ENCODE peak calls at places on chromosomes 7 and 10, in eight cellular contexts. I is stomach, C is breast epithelium, S is prostate gland, V is HCT116, Z is transverse colon, F is GM12891, L is GM12878. N is an unnamed sample.
A peak's percentile ranks its signal among the peaks of the same experiment; 100 is the strongest.

GRCh38 chr10:2929457-2929856 is 137.9 kb upstream of the PFKP start:
- DNase-seq in L (no peak), C (no peak), I (no peak), Z (no peak), V (no peak), F (no peak), S (no peak), N (no peak)

GRCh38 chr10:58512470-58513188 is at the start of gene BICC1:
- DNase-seq in I (no peak), F (no peak), L (no peak), Z (peak; percentile 33), S (peak; percentile 31), V (no peak), C (peak; percentile 19), N (peak; percentile 79)

GRCh38 chr7:92955081-92955480 is 118.7 kb upstream of the CDK6 start:
- DNase-seq in F (no peak), C (no peak), S (no peak), Z (no peak), L (no peak), I (no peak), V (no peak), N (no peak)

GRCh38 chr10:15868006-15868405 is 7.7 kb upstream of the MINDY3 start:
- DNase-seq in V (no peak), Z (no peak), C (no peak), I (no peak), L (no peak), F (no peak), S (no peak), N (no peak)

GRCh38 chr7:54581511-54581910 is 39.3 kb downstream of the VSTM2A start:
- DNase-seq in Z (no peak), F (no peak), S (no peak), L (no peak), C (no peak), V (no peak), I (no peak), N (no peak)

GRCh38 chr7:41030673-41031072 is 672.2 kb downstream of the INHBA start:
- DNase-seq in Z (no peak), C (no peak), L (no peak), F (no peak), I (no peak), S (no peak), V (no peak), N (no peak)

GRCh38 chr10:31147220-31147608 is 115.5 kb upstream of the ZNF438 start:
- DNase-seq in I (no peak), Z (no peak), L (no peak), C (no peak), F (no peak), S (no peak), V (peak; percentile 26), N (no peak)

GRCh38 chr7:4271716-4272015 is 410.4 kb upstream of the FOXK1 start:
- DNase-seq in Z (no peak), V (no peak), S (no peak), F (no peak), I (no peak), L (no peak), C (no peak), N (peak; percentile 51)

GRCh38 chr7:90958669-90959068 is 305.6 kb upstream of the FZD1 start:
- DNase-seq in F (no peak), C (no peak), I (no peak), S (no peak), Z (no peak), V (no peak), L (no peak), N (no peak)

GRCh38 chr7:111363099-111363498 is 199.2 kb downstream of the IMMP2L start:
- DNase-seq in V (no peak), Z (no peak), F (no peak), C (no peak), S (no peak), I (no peak), L (no peak), N (no peak)

GRCh38 chr7:33494473-33494872 is 365.1 kb downstream of the BBS9 start:
- DNase-seq in S (no peak), L (no peak), F (no peak), I (no peak), V (no peak), Z (no peak), C (no peak), N (no peak)

GRCh38 chr10:101467286-101467770 is 113.4 kb downstream of the BTRC start:
- DNase-seq in Z (no peak), F (peak; percentile 39), S (peak; percentile 46), L (peak; percentile 23), I (no peak), C (peak; percentile 40), V (peak; percentile 76), N (no peak)

GRCh38 chr7:16421333-16422099 is at the start of gene CRPPA:
- DNase-seq in C (peak; percentile 64), L (no peak), F (no peak), I (no peak), S (peak; percentile 48), Z (peak; percentile 36), V (no peak), N (peak; percentile 84)

GRCh38 chr7:69276011-69276729 is 322.1 kb upstream of the AUTS2 start:
- DNase-seq in L (no peak), I (no peak), Z (no peak), F (no peak), V (no peak), C (no peak), S (no peak), N (no peak)

GRCh38 chr7:80614911-80615310 is 23.5 kb upstream of the CD36 start:
- DNase-seq in I (no peak), F (no peak), Z (no peak), V (no peak), C (no peak), S (no peak), L (no peak), N (no peak)

GRCh38 chr10:20254078-20254477 is 437.8 kb downstream of the PLXDC2 start:
- DNase-seq in I (no peak), S (no peak), C (no peak), L (no peak), V (no peak), F (no peak), Z (no peak), N (no peak)

GRCh38 chr10:132666733-132667612 is 119.0 kb downstream of the NKX6-2 start:
- DNase-seq in S (no peak), F (no peak), C (no peak), V (no peak), L (no peak), Z (no peak), I (no peak), N (peak; percentile 20)

GRCh38 chr10:35449944-35450343 is 113.6 kb downstream of the CCNY start:
- DNase-seq in L (no peak), Z (no peak), V (no peak), S (no peak), F (no peak), I (no peak), C (no peak), N (no peak)

GRCh38 chr7:75967573-75967997 is 26.8 kb downstream of the TMEM120A start:
- DNase-seq in F (no peak), S (no peak), I (no peak), V (no peak), L (no peak), Z (no peak), C (no peak), N (peak; percentile 70)

GRCh38 chr7:75968012-75968411 is 26.4 kb downstream of the TMEM120A start:
- DNase-seq in Z (no peak), C (no peak), I (no peak), V (no peak), L (no peak), S (no peak), F (no peak), N (peak; percentile 75)

GRCh38 chr7:75968561-75969001 is 25.8 kb downstream of the TMEM120A start:
- DNase-seq in F (no peak), L (no peak), Z (no peak), V (no peak), I (no peak), S (no peak), C (no peak), N (peak; percentile 58)

GRCh38 chr7:75969704-75970498 is 24.5 kb downstream of the TMEM120A start:
- DNase-seq in F (no peak), Z (no peak), I (no peak), S (no peak), V (no peak), C (no peak), L (no peak), N (peak; percentile 59)

DNA sequence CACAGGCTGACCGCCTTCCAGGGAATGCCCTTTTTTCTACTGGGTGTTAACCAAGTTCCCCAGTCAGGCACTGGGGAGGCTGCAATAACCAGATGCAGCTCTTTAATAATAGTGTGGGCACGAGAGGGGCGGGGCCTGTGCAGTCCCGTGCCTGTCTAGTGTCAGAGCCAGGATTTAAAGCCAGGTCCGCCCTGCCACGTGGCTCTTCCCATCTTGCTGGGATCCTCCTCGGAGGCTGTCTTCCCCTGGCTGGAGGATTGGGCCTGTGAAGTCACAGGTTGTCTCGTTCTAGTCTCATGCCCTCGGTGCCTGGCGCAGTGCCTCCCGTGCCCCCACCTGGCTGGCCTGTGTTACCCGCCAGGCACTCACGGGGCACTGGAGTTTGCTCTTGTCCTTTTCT is 25.2 kb downstream of the TMEM120A start:
- DNase-seq in L (no peak), F (no peak), V (no peak), C (no peak), S (no peak), I (no peak), Z (no peak), N (peak; percentile 59)
- TF ChIP-seq POLR2AphosphoS5 in L (no peak), F (no peak), V (no peak), C (no peak), S (peak; percentile 37), I (no peak), Z (peak; percentile 49), N (peak; percentile 5)

GRCh38 chr7:18834574-18835361 is 282.7 kb downstream of the TWIST1 start:
- DNase-seq in C (no peak), Z (no peak), I (no peak), V (no peak), F (no peak), L (no peak), S (no peak), N (no peak)
- TF ChIP-seq POLR2AphosphoS5 in C (no peak), Z (no peak), I (no peak), V (no peak), F (no peak), L (no peak), S (no peak), N (no peak)

GRCh38 chr10:12448729-12449391 is 99.5 kb downstream of the CAMK1D start:
- DNase-seq in Z (peak; percentile 43), C (peak; percentile 26), S (no peak), L (peak; percentile 59), V (peak; percentile 74), I (peak; percentile 34), F (peak; percentile 38), N (peak; percentile 85)
- TF ChIP-seq POLR2AphosphoS5 in Z (no peak), C (peak; percentile 33), S (no peak), L (peak; percentile 64), V (peak; percentile 57), I (peak; percentile 27), F (peak; percentile 46), N (no peak)

DNA sequence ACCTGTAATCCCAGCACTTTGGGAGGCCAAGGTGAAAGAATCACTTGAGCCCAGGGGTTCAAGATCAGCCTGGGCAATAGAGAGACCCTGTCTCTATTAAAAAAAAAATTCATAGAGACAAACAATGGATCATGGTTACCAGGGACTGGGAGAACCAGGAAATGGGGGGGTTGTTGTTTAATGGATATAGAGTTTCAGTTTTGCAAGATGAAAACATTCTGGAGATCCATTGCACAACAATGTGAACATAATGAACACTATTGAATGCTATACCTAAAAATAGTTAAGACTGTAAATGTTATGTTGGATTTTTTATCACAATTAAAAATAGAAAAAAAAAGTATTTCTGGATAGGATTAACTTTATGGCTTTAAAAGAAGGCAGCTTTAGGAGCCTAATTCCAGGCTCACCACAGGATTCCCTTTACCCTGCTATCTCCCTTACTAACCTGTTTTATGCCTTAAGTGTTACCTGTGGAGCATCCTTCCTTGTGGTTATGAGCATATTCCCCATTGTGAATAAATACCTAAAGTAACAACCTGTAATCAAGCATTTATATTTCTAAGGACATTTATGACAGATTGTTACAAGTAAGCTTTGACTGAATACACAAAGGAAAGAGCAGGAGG is 45.1 kb upstream of the SGCE start:
- DNase-seq in Z (no peak), I (no peak), V (no peak), F (no peak), C (no peak), S (no peak), L (no peak), N (no peak)
- TF ChIP-seq POLR2AphosphoS5 in Z (no peak), I (no peak), V (no peak), F (no peak), C (no peak), S (no peak), L (no peak), N (no peak)